ENCODE peak calls at places on chromosome 17, in eight cellular contexts. N is mucosa of descending colon; D is effector memory CD8-positive, alpha-beta T cell; I is activated T-cell treated with anti-CD3 and anti-CD28 coated beads, Interleukin-2, amount 50 U/mL, for 72 hours; T is activated naive CD4-positive, alpha-beta T cell treated with anti-CD3 and anti-CD28 coated beads, Interleukin-2, amount 50 U/mL, for 72 hours; F is stimulated activated naive CD8-positive, alpha-beta T cell treated with anti-CD3 and anti-CD28 coated beads, Interleukin-15, amount 100 ng/mL, for 72 hours; E is left ventricle myocardium superior; B is naive thymus-derived CD8-positive, alpha-beta T cell. V is an unnamed sample.

GRCh38 chr17:65918450-65918849 is 273.5 kb downstream of the CEP112 start:
- ATAC-seq in N (no peak), T (no peak), F (no peak), B (no peak), I (no peak), E (no peak), D (no peak), V (no peak)

GRCh38 chr17:45410144-45411091 is 22.3 kb downstream of the ARHGAP27 start:
- ATAC-seq in E (peak), I (peak), T (peak), B (peak), D (peak), F (peak), N (no peak), V (peak)

GRCh38 chr17:59423137-59423703 is 91.8 kb downstream of the YPEL2 start:
- ATAC-seq in E (peak), B (no peak), N (peak), I (no peak), D (no peak), T (no peak), F (no peak), V (no peak)

GRCh38 chr17:39777534-39778365 is 40.0 kb downstream of the GRB7 start:
- ATAC-seq in D (peak), B (peak), F (peak), E (no peak), I (peak), T (peak), N (peak), V (peak)

GRCh38 chr17:8173056-8173870 is 2.9 kb downstream of the TMEM107 start:
- ATAC-seq in F (peak), D (peak), I (peak), T (peak), N (peak), E (peak), B (peak), V (peak)

GRCh38 chr17:50955160-50955559 is 89.0 kb upstream of the TOB1 start:
- ATAC-seq in E (no peak), F (no peak), N (no peak), I (no peak), T (no peak), D (no peak), B (no peak), V (no peak)

GRCh38 chr17:40561871-40562611 is 3.2 kb downstream of the CCR7 start:
- ATAC-seq in F (peak), T (peak), I (peak), N (peak), D (peak), E (no peak), B (peak), V (peak)

GRCh38 chr17:30222741-30223175 is 12.7 kb downstream of the SLC6A4 start:
- ATAC-seq in N (peak), E (no peak), B (no peak), F (no peak), D (no peak), I (no peak), T (no peak), V (no peak)

GRCh38 chr17:78804777-78805176 is 22.7 kb upstream of the CYTH1 start:
- ATAC-seq in N (no peak), B (no peak), D (no peak), F (no peak), I (peak), E (peak), T (peak), V (peak)

GRCh38 chr17:72865954-72866353 is 226.5 kb downstream of the SLC39A11 start:
- ATAC-seq in E (no peak), D (no peak), N (no peak), F (no peak), I (no peak), B (no peak), T (no peak), V (no peak)

GRCh38 chr17:78862073-78863023 is 21.7 kb upstream of the USP36 start:
- ATAC-seq in E (peak), F (no peak), N (peak), D (peak), T (no peak), B (no peak), I (no peak), V (no peak)

GRCh38 chr17:11404431-11404830 is 163.4 kb downstream of the SHISA6 start:
- ATAC-seq in I (no peak), T (no peak), B (no peak), E (no peak), D (no peak), F (no peak), N (peak), V (no peak)

GRCh38 chr17:42378597-42379594 is 9.3 kb downstream of the STAT3 start:
- ATAC-seq in T (peak), B (peak), N (peak), D (peak), E (peak), F (peak), I (peak), V (peak)

GRCh38 chr17:2083613-2084128 is 28.8 kb downstream of the HIC1 start:
- ATAC-seq in T (no peak), B (no peak), F (no peak), N (peak), I (peak), E (peak), D (peak), V (peak)

GRCh38 chr17:47218896-47219430 is 9.8 kb downstream of the MYL4 start:
- ATAC-seq in N (no peak), E (peak), T (no peak), B (no peak), D (no peak), I (no peak), F (no peak), V (no peak)

GRCh38 chr17:36674278-36674650 is 72.9 kb downstream of the MRM1 start:
- ATAC-seq in T (peak), I (peak), B (peak), N (peak), D (peak), F (peak), E (no peak), V (peak)

GRCh38 chr17:77365584-77366186 is 224.9 kb downstream of the SEC14L1 start:
- ATAC-seq in T (peak), B (peak), F (peak), I (peak), D (peak), E (peak), N (peak), V (peak)

GRCh38 chr17:35028531-35029262 is 34.8 kb downstream of the RFFL start:
- ATAC-seq in F (no peak), B (no peak), E (no peak), T (peak), D (no peak), I (peak), N (peak), V (peak)

GRCh38 chr17:81349397-81350319 is 45.6 kb upstream of the BAHCC1 start:
- ATAC-seq in F (no peak), T (no peak), N (no peak), B (no peak), I (no peak), E (no peak), D (no peak), V (no peak)

GRCh38 chr17:29133146-29133713 is 47.0 kb downstream of the MYO18A start:
- ATAC-seq in F (no peak), N (peak), B (no peak), D (no peak), I (peak), T (no peak), E (peak), V (peak)

GRCh38 chr17:45409659-45410076 is 23.0 kb downstream of the ARHGAP27 start:
- ATAC-seq in E (no peak), I (peak), T (peak), D (peak), B (peak), F (peak), N (no peak), V (peak)

GRCh38 chr17:50588391-50589111 is 28.0 kb downstream of the CACNA1G start:
- ATAC-seq in F (no peak), B (no peak), D (no peak), N (no peak), I (no peak), T (no peak), E (peak), V (no peak)

GRCh38 chr17:1597861-1598342 is 30.7 kb downstream of the SLC43A2 start:
- ATAC-seq in B (no peak), N (peak), T (no peak), D (no peak), E (no peak), I (no peak), F (no peak), V (no peak)

GRCh38 chr17:73758245-73758644 is 114.0 kb upstream of the SDK2 start:
- ATAC-seq in T (no peak), F (no peak), I (no peak), B (no peak), N (no peak), E (no peak), D (no peak), V (no peak)

GRCh38 chr17:59838196-59838911 is 54.4 kb downstream of the TUBD1 start:
- ATAC-seq in B (no peak), N (no peak), F (no peak), E (peak), D (no peak), I (no peak), T (no peak), V (no peak)

GRCh38 chr17:1475321-1475854 is 17.1 kb downstream of the MYO1C start:
- ATAC-seq in F (no peak), I (no peak), B (no peak), E (no peak), D (no peak), T (no peak), N (no peak), V (no peak)

GRCh38 chr17:80785477-80786178 is 206.0 kb upstream of the CHMP6 start:
- ATAC-seq in T (peak), F (peak), E (no peak), I (peak), N (no peak), B (peak), D (no peak), V (peak)

GRCh38 chr17:80449930-80450576 is 26.4 kb downstream of the NPTX1 start:
- ATAC-seq in B (no peak), E (no peak), F (no peak), N (no peak), D (no peak), T (no peak), I (no peak), V (no peak)

GRCh38 chr17:37147301-37147812 is 198.6 kb downstream of the AATF start:
- ATAC-seq in T (peak), B (peak), E (no peak), N (peak), F (no peak), I (peak), D (no peak), V (peak)

GRCh38 chr17:48429156-48429555 is 858 bp downstream of the SKAP1 start:
- ATAC-seq in B (peak), F (peak), D (peak), T (peak), I (peak), N (peak), E (no peak), V (peak)

GRCh38 chr17:8275421-8276290 is 12.8 kb upstream of the RANGRF start:
- ATAC-seq in T (no peak), I (no peak), B (no peak), E (no peak), F (no peak), D (no peak), N (no peak), V (no peak)

GRCh38 chr17:60923000-60923399 is 245.3 kb downstream of the BCAS3 start:
- ATAC-seq in D (no peak), N (no peak), T (no peak), I (no peak), E (no peak), F (no peak), B (no peak), V (no peak)

GRCh38 chr17:41444186-41444585 is 3.4 kb upstream of the KRT38 start:
- ATAC-seq in I (peak), T (peak), N (no peak), E (no peak), D (no peak), B (no peak), F (no peak), V (peak)

GRCh38 chr17:42754782-42755181 is 6.2 kb upstream of the RAMP2 start:
- ATAC-seq in B (no peak), F (no peak), T (no peak), E (peak), N (no peak), D (no peak), I (no peak), V (no peak)

GRCh38 chr17:65078441-65079160 is 22.1 kb upstream of the GNA13 start:
- ATAC-seq in D (no peak), B (no peak), I (no peak), F (no peak), T (no peak), E (peak), N (peak), V (no peak)

V was measured in activated T-helper 17 cell treated with anti-CD3 and anti-CD28 coated beads, Interleukin-2, amount 50 U/mL, for 72 hours.